ENCODE peak calls at places on chromosomes 6 and 20, in four cellular contexts. H, R, A and B are unnamed samples.

GRCh38 chr6:148629197-148629909 is 117.5 kb upstream of the UST start:
- DNase-seq in H (no peak), R (no peak), A (no peak), B (no peak)

GRCh38 chr6:40906759-40907158 is 132.3 kb downstream of the UNC5CL start:
- DNase-seq in H (no peak), R (no peak), A (no peak), B (no peak)

GRCh38 chr6:159966339-159966738 is 2.5 kb upstream of the IGF2R start:
- DNase-seq in H (no peak), R (no peak), A (no peak), B (no peak)

GRCh38 chr20:36374995-36375394 is 68.9 kb downstream of the DLGAP4 start:
- DNase-seq in H (no peak), R (no peak), A (no peak), B (no peak)

GRCh38 chr20:15674253-15675145 is 898.7 kb downstream of the KIF16B start:
- DNase-seq in H (no peak), R (no peak), A (no peak), B (no peak)

GRCh38 chr6:87333591-87334181 is 4.6 kb upstream of the GJB7 start:
- DNase-seq in H (no peak), R (peak; percentile 80), A (no peak), B (no peak)

GRCh38 chr20:45336530-45337366 is 11.5 kb downstream of the SDC4 start:
- DNase-seq in H (no peak), R (no peak), A (no peak), B (no peak)

GRCh38 chr6:166672624-166673165 is 45.6 kb upstream of the RPS6KA2 start:
- DNase-seq in H (no peak), R (no peak), A (no peak), B (no peak)

GRCh38 chr20:48733296-48733790 is 94.5 kb downstream of the PREX1 start:
- DNase-seq in H (no peak), R (no peak), A (no peak), B (no peak)

GRCh38 chr20:1490643-1491042 is 577 bp downstream of the SIRPB2 start:
- DNase-seq in H (no peak), R (no peak), A (no peak), B (no peak)

GRCh38 chr6:94289131-94289530 is 869.8 kb upstream of the EPHA7 start:
- DNase-seq in H (no peak), R (no peak), A (no peak), B (no peak)

GRCh38 chr20:63155266-63156165 is 60.4 kb downstream of the YTHDF1 start:
- DNase-seq in H (no peak), R (no peak), A (no peak), B (no peak)

GRCh38 chr20:58511364-58511763 is 3.8 kb downstream of the APCDD1L start:
- DNase-seq in H (no peak), R (peak; percentile 17), A (no peak), B (no peak)

GRCh38 chr6:44527191-44527960 is 139.9 kb downstream of the CDC5L start:
- DNase-seq in H (no peak), R (no peak), A (no peak), B (peak; percentile 11)

GRCh38 chr20:19593762-19594161 is 164.3 kb upstream of the RIN2 start:
- DNase-seq in H (no peak), R (no peak), A (no peak), B (no peak)

GRCh38 chr6:41966961-41967311 is 25.3 kb upstream of the CCND3 start:
- DNase-seq in H (no peak), R (no peak), A (peak; percentile 80), B (peak; percentile 58)

GRCh38 chr6:1251198-1252155 is 60.4 kb upstream of the FOXQ1 start:
- DNase-seq in H (no peak), R (no peak), A (no peak), B (no peak)

GRCh38 chr6:2658788-2659187 is 91.9 kb downstream of the MYLK4 start:
- DNase-seq in H (no peak), R (no peak), A (peak; percentile 10), B (no peak)

GRCh38 chr6:139540276-139540675 is 165.8 kb upstream of the CITED2 start:
- DNase-seq in H (no peak), R (no peak), A (no peak), B (no peak)